ENCODE peak calls at places on chromosomes 6 and 20, in ten cellular contexts. O, J, N, W, I, A, L, D, K and M are unnamed samples. For H3K27me3, the result is how much of the 10 kb centered on the place peaks cover.

GRCh38 chr6:106557837-106558236 is 71.5 kb downstream of the RTN4IP1 start:
- DNase-seq in K (no peak), N (no peak), W (no peak), D (no peak), A (peak), L (no peak), O (no peak), J (no peak), I (peak), M (no peak)

GRCh38 chr6:43770417-43771209 is 602 bp downstream of the VEGFA start:
- DNase-seq in L (no peak), N (peak), W (no peak), I (peak), O (no peak), D (peak), K (peak), J (peak), A (peak), M (no peak)

GRCh38 chr6:55636406-55637102 is 57.6 kb upstream of the HMGCLL1 start:
- DNase-seq in J (no peak), K (no peak), L (no peak), O (no peak), D (peak), W (peak), N (no peak), A (peak), I (no peak), M (no peak)

GRCh38 chr20:34262488-34263288 is 21.5 kb downstream of the ASIP start:
- DNase-seq in K (peak), O (no peak), W (no peak), L (no peak), N (no peak), A (peak), I (peak), D (peak), J (no peak), M (peak)

GRCh38 chr20:63740070-63740500 is 509 bp downstream of the SLC2A4RG start:
- DNase-seq in N (peak), L (no peak), D (no peak), I (no peak), W (no peak), K (no peak), O (peak), J (peak), A (peak), M (no peak)

GRCh38 chr20:40562031-40562430 is 127.0 kb downstream of the MAFB start:
- DNase-seq in L (no peak), O (no peak), A (peak), K (no peak), N (no peak), J (no peak), D (peak), I (no peak), W (no peak), M (peak)

GRCh38 chr6:39402239-39402751 is 79.8 kb upstream of the KCNK16 start:
- DNase-seq in I (no peak), W (no peak), A (peak), J (no peak), D (no peak), L (no peak), O (no peak), N (no peak), K (no peak), M (no peak)

GRCh38 chr20:32906871-32907495 is 48.3 kb downstream of the EFCAB8 start:
- DNase-seq in K (no peak), A (no peak), W (no peak), O (no peak), J (no peak), I (no peak), L (no peak), D (no peak), N (no peak), M (no peak)

GRCh38 chr20:60921021-60921622 is 330.9 kb upstream of the CDH4 start:
- DNase-seq in D (no peak), I (peak), K (no peak), O (no peak), W (no peak), J (no peak), L (no peak), A (no peak), N (no peak), M (no peak)

GRCh38 chr6:123715243-123715863 is 78.6 kb upstream of the TRDN start:
- DNase-seq in J (peak), K (no peak), N (no peak), I (peak), A (peak), W (peak), D (no peak), O (no peak), L (no peak), M (no peak)

GRCh38 chr20:62528983-62529891 is 53.4 kb upstream of the GATA5 start:
- DNase-seq in N (no peak), K (no peak), D (no peak), W (no peak), O (no peak), A (no peak), L (no peak), J (no peak), I (peak), M (no peak)

GRCh38 chr6:22322103-22322882 is 25.5 kb upstream of the PRL start:
- DNase-seq in L (no peak), W (no peak), D (no peak), K (no peak), I (no peak), A (no peak), N (no peak), J (no peak), O (no peak), M (no peak)

GRCh38 chr20:62707981-62708521 is 585 bp upstream of the NTSR1 start:
- DNase-seq in I (no peak), K (no peak), W (no peak), A (no peak), N (no peak), O (no peak), D (no peak), L (no peak), J (peak), M (no peak)

GRCh38 chr6:44829811-44830210 is 442.3 kb downstream of the CDC5L start:
- DNase-seq in N (no peak), O (no peak), W (no peak), A (no peak), L (no peak), I (no peak), K (no peak), D (no peak), J (no peak), M (no peak)

GRCh38 chr6:32819729-32820128 is 2.9 kb upstream of the HLA-DOB start:
- DNase-seq in J (no peak), W (no peak), N (no peak), K (no peak), I (no peak), O (no peak), L (no peak), A (peak), D (peak), M (no peak)

GRCh38 chr20:49976542-49976941 is 6.2 kb upstream of the SNAI1 start:
- DNase-seq in I (peak), O (no peak), L (no peak), D (no peak), N (no peak), A (peak), W (no peak), K (no peak), J (no peak), M (no peak)

GRCh38 chr20:51014797-51015722 is 7.8 kb downstream of the KCNG1 start:
- DNase-seq in O (no peak), W (no peak), J (peak), D (peak), I (peak), A (peak), N (no peak), L (no peak), K (peak), M (no peak)

GRCh38 chr20:63540417-63541186 is 3.4 kb upstream of the PTK6 start:
- DNase-seq in D (no peak), J (peak), L (no peak), I (no peak), W (no peak), A (peak), K (no peak), O (no peak), N (no peak), M (no peak)

GRCh38 chr6:8435845-8436168 is 462 bp upstream of the SLC35B3 start:
- DNase-seq in O (no peak), D (no peak), J (no peak), L (no peak), W (no peak), K (no peak), A (no peak), I (no peak), N (no peak), M (no peak)

GRCh38 chr6:18323935-18324707 is 59.8 kb upstream of the DEK start:
- DNase-seq in D (peak), W (no peak), A (peak), O (peak), K (no peak), J (peak), N (no peak), L (no peak), I (peak), M (no peak)

GRCh38 chr20:8389381-8390368 is 257.6 kb downstream of the PLCB1 start:
- DNase-seq in O (peak), I (peak), K (no peak), N (no peak), W (peak), D (no peak), J (peak), A (peak), L (no peak), M (no peak)

GRCh38 chr6:158543606-158544185 is 16.2 kb upstream of the TMEM181 start:
- DNase-seq in W (no peak), L (no peak), A (no peak), N (no peak), I (peak), K (no peak), J (no peak), D (no peak), O (no peak), M (peak)

GRCh38 chr6:153172815-153173214 is 41.7 kb upstream of the RGS17 start:
- DNase-seq in D (no peak), W (no peak), L (no peak), I (no peak), N (no peak), K (no peak), J (peak), O (no peak), A (no peak), M (no peak)

GRCh38 chr20:54681869-54682268 is 206.5 kb downstream of the DOK5 start:
- DNase-seq in K (no peak), L (no peak), A (no peak), N (no peak), D (no peak), I (no peak), O (no peak), J (no peak), W (no peak), M (no peak)

GRCh38 chr6:152160346-152160745 is 352.9 kb downstream of the ESR1 start:
- DNase-seq in N (no peak), K (no peak), O (no peak), A (no peak), I (no peak), J (no peak), W (no peak), L (no peak), D (no peak), M (no peak)
- H3K27me3 ChIP-seq in N (under half), K (under half), O (under half), A (under half), I (under half), J (under half), W (under half), L (under half), D (under half), M (under half)

GRCh38 chr6:38346291-38347079 is 293.2 kb downstream of the BTBD9 start:
- DNase-seq in D (peak), O (no peak), A (peak), J (no peak), L (no peak), N (no peak), W (no peak), K (no peak), I (no peak), M (no peak)
- H3K27ac ChIP-seq in D (no peak), O (no peak), A (peak), J (peak), L (no peak), N (no peak), W (no peak), K (no peak), I (no peak), M (no peak)

GRCh38 chr6:150046943-150047342 is 21.6 kb upstream of the RAET1L start:
- DNase-seq in L (no peak), D (no peak), J (no peak), A (no peak), I (no peak), K (no peak), O (no peak), N (no peak), W (no peak), M (no peak)
- H3K27me3 ChIP-seq in L (under half), D (under half), J (under half), A (under half), I (under half), K (under half), O (under half), N (under half), W (under half), M (under half)

GRCh38 chr6:42569102-42570028 is 5.5 kb downstream of the UBR2 start:
- DNase-seq in D (peak), L (no peak), A (peak), O (no peak), J (no peak), K (no peak), W (no peak), N (no peak), I (no peak), M (no peak)
- H3K27ac ChIP-seq in D (peak), L (peak), A (peak), O (no peak), J (peak), K (no peak), W (peak), N (peak), I (peak), M (no peak)